ENCODE peak calls at places on chromosome 17, in seven cellular contexts. B, E, W, U, G, H and Q are unnamed samples.

GRCh38 chr17:28745777-28746473 is 2.1 kb downstream of the TRAF4 start:
- DNase-seq in B (no peak), E (no peak), W (peak), U (no peak), G (no peak), H (peak), Q (no peak)

GRCh38 chr17:79878346-79878745 is 39.1 kb upstream of the CBX4 start:
- DNase-seq in B (no peak), E (no peak), W (no peak), U (no peak), G (no peak), H (no peak), Q (no peak)

GRCh38 chr17:8674344-8675305 is 44.1 kb upstream of the MYH10 start:
- DNase-seq in B (no peak), E (no peak), W (no peak), U (no peak), G (no peak), H (peak), Q (no peak)

GRCh38 chr17:41633498-41634197 is 9.3 kb upstream of the KRT17 start:
- DNase-seq in B (no peak), E (no peak), W (peak), U (no peak), G (peak), H (no peak), Q (no peak)

GRCh38 chr17:65231086-65231485 is 93.9 kb downstream of the RGS9 start:
- DNase-seq in B (no peak), E (no peak), W (peak), U (peak), G (no peak), H (no peak), Q (peak)

GRCh38 chr17:81210868-81211267 is 11.9 kb downstream of the CEP131 start:
- DNase-seq in B (no peak), E (no peak), W (no peak), U (peak), G (no peak), H (no peak), Q (no peak)

GRCh38 chr17:54426287-54426886 is 474.3 kb upstream of the TOM1L1 start:
- DNase-seq in B (no peak), E (no peak), W (peak), U (no peak), G (peak), H (no peak), Q (no peak)

GRCh38 chr17:59349178-59349577 is 17.7 kb downstream of the YPEL2 start:
- DNase-seq in B (no peak), E (no peak), W (no peak), U (no peak), G (no peak), H (no peak), Q (no peak)

GRCh38 chr17:74360993-74361612 is 565 bp downstream of the BTBD17 start:
- DNase-seq in B (no peak), E (no peak), W (no peak), U (no peak), G (no peak), H (no peak), Q (no peak)

GRCh38 chr17:81186203-81186602 is 20.2 kb upstream of the AATK start:
- DNase-seq in B (no peak), E (no peak), W (no peak), U (no peak), G (no peak), H (no peak), Q (no peak)

DNA sequence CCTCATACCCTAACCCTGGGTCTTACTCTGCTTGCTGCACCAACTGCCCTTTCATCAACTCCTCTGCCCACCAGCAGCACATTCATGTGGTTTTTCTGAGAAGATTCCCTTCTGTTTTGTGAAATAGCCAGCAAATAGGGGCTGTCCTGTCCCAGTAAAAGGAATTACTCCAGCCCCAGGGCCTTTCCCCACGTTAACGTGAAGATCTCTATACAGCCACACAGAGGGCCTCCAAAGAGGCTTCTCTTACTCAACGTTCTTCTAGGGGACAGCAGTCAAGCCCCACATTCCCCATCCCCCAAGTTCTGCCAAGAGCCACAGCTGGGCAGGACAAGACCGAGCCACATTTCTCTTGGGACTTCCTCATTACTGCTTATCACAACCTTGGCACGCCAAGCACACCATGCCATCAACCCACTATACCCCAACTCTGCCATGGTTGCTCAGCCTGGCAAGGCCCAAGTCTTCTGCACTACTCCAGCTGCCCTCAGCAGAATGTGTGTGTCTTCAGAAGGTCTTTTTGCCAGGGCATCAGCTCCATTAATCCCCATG is 18.7 kb upstream of the CCL2 start:
- DNase-seq in B (no peak), E (no peak), W (no peak), U (no peak), G (no peak), H (no peak), Q (no peak)
- H3K4me3 ChIP-seq in B (no peak), E (no peak), W (no peak), U (no peak), G (no peak), H (no peak), Q (no peak)

GRCh38 chr17:36721560-36722120 is 120.3 kb downstream of the MRM1 start:
- DNase-seq in B (peak), E (peak), W (no peak), U (no peak), G (peak), H (no peak), Q (no peak)
- H3K4me3 ChIP-seq in B (peak), E (peak), W (peak), U (peak), G (peak), H (peak), Q (no peak)

DNA sequence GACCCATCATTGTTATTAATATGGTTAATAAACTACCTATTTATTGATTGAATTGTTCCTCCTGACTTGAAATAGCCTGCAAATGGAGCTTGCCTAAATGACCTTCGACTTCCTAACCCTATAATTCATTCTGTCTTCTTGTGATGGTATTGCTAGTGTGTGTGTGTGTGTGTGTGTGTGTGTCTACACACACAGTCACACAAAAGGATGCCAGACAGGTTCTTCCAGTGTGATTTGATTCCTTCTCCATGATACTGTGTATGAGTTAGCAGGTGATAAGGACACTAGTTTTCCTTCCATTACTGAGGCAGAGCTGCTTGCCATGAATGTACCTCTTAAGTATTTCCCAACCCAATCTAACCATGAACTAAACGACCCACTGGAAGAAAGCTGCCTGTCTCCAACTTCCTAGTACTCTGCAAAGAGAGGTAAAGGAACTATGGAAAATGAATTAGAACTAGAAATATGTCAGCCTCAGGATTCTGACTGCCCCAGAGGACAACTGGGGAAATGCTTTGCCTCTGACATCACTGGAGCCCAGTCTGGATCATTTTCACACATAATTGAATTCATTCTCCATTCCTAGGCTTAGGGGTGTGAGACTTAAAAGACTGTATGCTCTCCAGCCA is 3.5 kb upstream of the CDC6 start:
- DNase-seq in B (no peak), E (no peak), W (no peak), U (peak), G (no peak), H (no peak), Q (peak)
- H3K4me3 ChIP-seq in B (no peak), E (no peak), W (no peak), U (no peak), G (no peak), H (no peak), Q (peak)

GRCh38 chr17:72219136-72219823 is 98.5 kb downstream of the SOX9 start:
- DNase-seq in B (no peak), E (no peak), W (no peak), U (no peak), G (no peak), H (no peak), Q (no peak)

GRCh38 chr17:72222971-72223370 is 102.2 kb downstream of the SOX9 start:
- DNase-seq in B (no peak), E (no peak), W (no peak), U (no peak), G (no peak), H (no peak), Q (no peak)

GRCh38 chr17:72222571-72222970 is 101.8 kb downstream of the SOX9 start:
- DNase-seq in B (no peak), E (no peak), W (no peak), U (no peak), G (no peak), H (no peak), Q (no peak)

GRCh38 chr17:72223816-72224215 is 103.0 kb downstream of the SOX9 start:
- DNase-seq in B (no peak), E (no peak), W (no peak), U (no peak), G (no peak), H (no peak), Q (no peak)

DNA sequence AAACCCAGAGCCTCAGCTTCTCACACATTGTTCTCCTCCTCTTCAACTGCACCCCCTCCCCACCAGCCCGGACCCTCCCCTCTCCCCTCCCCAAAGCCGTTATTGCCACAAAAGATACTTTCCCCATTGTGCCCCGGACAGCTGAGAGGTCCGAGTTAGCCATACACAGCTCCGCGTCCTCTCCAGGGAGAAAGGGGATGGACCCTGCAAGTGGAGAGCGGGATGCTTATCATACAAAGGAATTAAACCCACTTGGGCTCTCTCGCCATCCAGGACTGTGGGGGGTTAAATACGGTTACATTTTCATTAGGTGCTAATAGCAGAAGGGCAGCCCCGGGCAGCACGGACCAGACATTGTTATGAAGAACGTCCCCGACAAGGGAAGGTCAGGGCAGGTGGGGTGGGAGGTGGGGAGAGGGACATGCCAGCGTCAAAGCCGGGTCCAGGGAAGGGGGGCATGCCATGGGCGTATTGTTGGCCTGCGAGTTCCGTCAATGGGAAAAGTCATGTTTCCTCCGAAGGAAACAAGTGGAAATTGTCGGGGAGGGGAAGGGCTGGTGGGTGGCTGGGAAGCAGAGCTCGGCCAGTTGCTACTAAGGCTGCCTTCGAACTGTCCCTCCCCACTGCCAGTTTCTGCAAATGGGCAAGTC is 99.1 kb downstream of the SOX9 start:
- DNase-seq in B (no peak), E (no peak), W (no peak), U (no peak), G (no peak), H (no peak), Q (no peak)
- H3K4me3 ChIP-seq in B (no peak), E (no peak), W (no peak), U (no peak), G (no peak), H (no peak), Q (no peak)